ENCODE peak calls at places on chromosomes 2 and 18, in seven cellular contexts. Z is H9, K is IMR-90, E is mesenchymal stem cell, F is mesendoderm, I is trophoblast cell, V is H1. Q is an unnamed sample.
A peak's percentile ranks its signal among the peaks of the same experiment; 100 is the strongest.

GRCh38 chr2:72965016-72965415 is 47.7 kb downstream of the EMX1 start:
- DNase-seq in K (no peak), Z (no peak), I (no peak), F (no peak), V (no peak), E (no peak), Q (no peak)

GRCh38 chr2:37201766-37202165 is 5.5 kb downstream of the CEBPZOS start:
- DNase-seq in E (peak; percentile 45), V (no peak), F (no peak), K (peak; percentile 66), Z (no peak), I (no peak), Q (no peak)

GRCh38 chr2:237280235-237280634 is 133.7 kb downstream of the COL6A3 start:
- DNase-seq in V (no peak), F (no peak), E (peak; percentile 90), K (peak; percentile 99), I (no peak), Z (no peak), Q (no peak)

GRCh38 chr18:814300-815084 is 2.5 kb upstream of the YES1 start:
- DNase-seq in I (no peak), K (no peak), E (no peak), Z (peak; percentile 53), V (no peak), F (peak; percentile 51), Q (no peak)

GRCh38 chr2:14903709-14904374 is 271.3 kb downstream of the LRATD1 start:
- DNase-seq in K (no peak), V (peak; percentile 95), I (peak; percentile 54), F (peak; percentile 87), Z (peak; percentile 90), E (no peak), Q (peak; percentile 18)

GRCh38 chr18:31255953-31256352 is 62.0 kb upstream of the DSG1 start:
- DNase-seq in E (no peak), Z (no peak), I (no peak), V (no peak), K (no peak), F (no peak), Q (no peak)

GRCh38 chr18:76455015-76455676 is 39.9 kb downstream of the ZNF516 start:
- DNase-seq in F (no peak), E (peak; percentile 71), I (no peak), K (no peak), V (no peak), Z (no peak), Q (no peak)

GRCh38 chr2:156765043-156765442 is 328.9 kb downstream of the GPD2 start:
- DNase-seq in V (no peak), F (no peak), Z (no peak), K (no peak), I (no peak), E (no peak), Q (no peak)

GRCh38 chr18:21115519-21116411 is 4.2 kb upstream of the ROCK1 start:
- DNase-seq in I (no peak), E (peak; percentile 29), Z (peak; percentile 39), F (peak; percentile 64), V (no peak), K (peak; percentile 65), Q (no peak)

GRCh38 chr2:85780316-85781092 is 26.7 kb downstream of the ATOH8 start:
- DNase-seq in I (no peak), Z (no peak), F (no peak), K (no peak), E (no peak), V (no peak), Q (no peak)

GRCh38 chr2:177030391-177031000 is 182.1 kb upstream of the HNRNPA3 start:
- DNase-seq in I (no peak), V (no peak), K (no peak), F (no peak), E (no peak), Z (no peak), Q (peak; percentile 18)

GRCh38 chr2:162063281-162063680 is 10.7 kb downstream of the DPP4 start:
- DNase-seq in I (peak; percentile 45), E (no peak), K (no peak), V (no peak), Z (no peak), F (no peak), Q (no peak)

GRCh38 chr2:10278763-10279471 is 23.8 kb upstream of the HPCAL1 start:
- DNase-seq in V (no peak), Z (no peak), F (no peak), I (no peak), K (no peak), E (no peak), Q (no peak)

GRCh38 chr2:223720367-223720766 is 117.0 kb downstream of the AP1S3 start:
- DNase-seq in Z (no peak), V (no peak), I (no peak), F (no peak), E (no peak), K (no peak), Q (no peak)

GRCh38 chr2:3025984-3026383 is 351.6 kb downstream of the EIPR1 start:
- DNase-seq in E (no peak), V (no peak), I (no peak), K (no peak), Z (peak; percentile 8), F (no peak), Q (no peak)

GRCh38 chr2:156465573-156465972 is 29.4 kb downstream of the GPD2 start:
- DNase-seq in E (no peak), I (no peak), F (peak; percentile 75), V (no peak), Z (no peak), K (no peak), Q (no peak)

GRCh38 chr2:30636311-30636710 is 170.9 kb downstream of the CAPN13 start:
- DNase-seq in Z (no peak), K (no peak), E (no peak), V (no peak), F (no peak), I (no peak), Q (no peak)

GRCh38 chr2:30400151-30400954 is 46.7 kb upstream of the LCLAT1 start:
- DNase-seq in I (no peak), K (no peak), V (no peak), Z (no peak), E (no peak), F (no peak), Q (no peak)

GRCh38 chr2:212282596-212283330 is 255.8 kb downstream of the ERBB4 start:
- DNase-seq in E (no peak), F (no peak), Z (no peak), K (no peak), V (no peak), I (no peak), Q (no peak)

GRCh38 chr2:150729495-150729955 is 242.1 kb upstream of the RND3 start:
- DNase-seq in E (no peak), Z (no peak), F (no peak), K (peak; percentile 47), I (no peak), V (no peak), Q (no peak)

GRCh38 chr2:132438650-132439030 is 22.0 kb downstream of the GPR39 start:
- DNase-seq in E (peak; percentile 99), Z (no peak), F (peak; percentile 58), I (peak; percentile 59), V (no peak), K (peak; percentile 97), Q (no peak)

GRCh38 chr2:238964544-238965113 is 116.7 kb downstream of the TWIST2 start:
- DNase-seq in E (no peak), I (no peak), K (no peak), F (no peak), Z (no peak), V (no peak), Q (no peak)

GRCh38 chr2:26002617-26003310 is 20.5 kb upstream of the KIF3C start:
- DNase-seq in F (no peak), Z (no peak), I (peak; percentile 20), V (no peak), E (no peak), K (no peak), Q (no peak)

GRCh38 chr2:173684896-173685485 is 280.2 kb downstream of the SP3 start:
- DNase-seq in I (no peak), F (no peak), E (no peak), V (no peak), Z (no peak), K (no peak), Q (no peak)

GRCh38 chr18:55912071-55912470 is 324.1 kb upstream of the TCF4 start:
- DNase-seq in E (no peak), I (no peak), K (no peak), Z (no peak), F (no peak), V (no peak), Q (no peak)

GRCh38 chr2:215622836-215623235 is 187.0 kb upstream of the FN1 start:
- DNase-seq in E (no peak), V (no peak), K (peak; percentile 63), F (no peak), Z (no peak), I (no peak), Q (no peak)
- H3K4me2 ChIP-seq in E (no peak overlapping the region), V (no peak overlapping the region), K (no peak overlapping the region), F (no peak overlapping the region), Z (no peak overlapping the region), I (no peak overlapping the region), Q (no peak overlapping the region)

DNA sequence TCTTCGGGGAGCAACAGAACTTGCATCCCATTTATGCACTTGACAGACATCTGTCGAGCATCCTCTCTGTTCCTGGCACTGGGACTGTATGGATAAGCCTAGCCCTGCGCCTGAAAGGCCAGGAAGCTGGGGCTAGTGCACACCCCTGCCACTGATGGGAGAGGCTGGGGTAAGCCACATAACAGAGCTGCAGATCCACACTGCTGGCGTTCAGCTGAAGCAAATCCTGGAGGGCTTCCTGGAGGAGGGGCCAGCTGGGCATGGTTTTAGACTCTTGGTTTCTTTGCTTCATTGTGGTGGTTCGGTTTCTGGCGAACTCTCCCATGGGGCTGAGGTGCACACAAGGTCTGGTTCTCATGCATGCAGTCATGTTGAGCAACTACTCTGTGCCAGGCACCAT is 45.5 kb upstream of the FOSL2 start:
- DNase-seq in V (no peak), K (no peak), F (no peak), I (no peak), Z (no peak), E (no peak), Q (no peak)
- H3K4ac ChIP-seq in V (no peak overlapping the region), K (peak overlapping the region; percentile 35), F (no peak overlapping the region), I (no peak overlapping the region), Z (no peak overlapping the region), E (no peak overlapping the region), Q (no peak overlapping the region)

GRCh38 chr18:25516121-25516520 is 164.2 kb upstream of the ZNF521 start:
- DNase-seq in I (no peak), Z (no peak), F (no peak), E (peak; percentile 13), V (no peak), K (no peak), Q (no peak)
- H3K4me2 ChIP-seq in I (no peak overlapping the region), Z (no peak overlapping the region), F (no peak overlapping the region), E (no peak overlapping the region), V (no peak overlapping the region), K (no peak overlapping the region), Q (no peak overlapping the region)

GRCh38 chr2:128752691-128753263 is 434.1 kb upstream of the HS6ST1 start:
- DNase-seq in K (no peak), F (no peak), V (no peak), E (no peak), I (no peak), Z (no peak), Q (no peak)

GRCh38 chr2:128751751-128752150 is 433.1 kb upstream of the HS6ST1 start:
- DNase-seq in F (no peak), K (no peak), E (no peak), Z (no peak), V (no peak), I (no peak), Q (no peak)

GRCh38 chr2:128748336-128748735 is 429.7 kb upstream of the HS6ST1 start:
- DNase-seq in I (peak; percentile 10), F (no peak), K (no peak), E (no peak), V (no peak), Z (no peak), Q (no peak)

GRCh38 chr2:128749206-128749605 is 430.5 kb upstream of the HS6ST1 start:
- DNase-seq in E (no peak), F (no peak), V (no peak), K (no peak), I (no peak), Z (no peak), Q (no peak)

GRCh38 chr2:128750328-128751165 is 431.9 kb upstream of the HS6ST1 start:
- DNase-seq in Z (no peak), E (no peak), V (no peak), K (no peak), I (no peak), F (no peak), Q (no peak)
- H3K4ac ChIP-seq in Z (no peak overlapping the region), E (no peak overlapping the region), V (no peak overlapping the region), K (no peak overlapping the region), I (no peak overlapping the region), F (no peak overlapping the region), Q (no peak overlapping the region)